ENCODE peak calls at places on chromosomes 11 and 22, in four cellular contexts. One of them, this sample, is unnamed.
A peak's percentile ranks its signal among the peaks of the same experiment; 100 is the strongest.

GRCh38 chr11:105906517-105906916 is 115.5 kb downstream of the MSANTD4 start:
- DNase-seq in ovary: no peak
- DNase-seq in ureter: no peak
- DNase-seq in HFFc6: no peak
- DNase-seq in this sample: no peak

GRCh38 chr22:25362883-25363240 is 143.4 kb downstream of the CRYBB2 start:
- DNase-seq in ovary: peak; percentile 11
- DNase-seq in ureter: no peak
- DNase-seq in HFFc6: no peak
- DNase-seq in this sample: no peak

GRCh38 chr11:117126223-117126965 is 17.7 kb upstream of the PAFAH1B2 start:
- DNase-seq in ovary: no peak
- DNase-seq in ureter: no peak
- DNase-seq in HFFc6: no peak
- DNase-seq in this sample: no peak

GRCh38 chr22:46355369-46355995 is 20.0 kb downstream of the TRMU start:
- DNase-seq in ovary: peak; percentile 60
- DNase-seq in ureter: peak; percentile 76
- DNase-seq in HFFc6: peak; percentile 24
- DNase-seq in this sample: peak; percentile 88

GRCh38 chr22:31870890-31871289 is 73.4 kb upstream of the YWHAH start:
- DNase-seq in ovary: no peak
- DNase-seq in ureter: peak; percentile 54
- DNase-seq in HFFc6: peak; percentile 84
- DNase-seq in this sample: no peak

GRCh38 chr11:119854521-119854920 is 125.5 kb upstream of the NECTIN1 start:
- DNase-seq in ovary: no peak
- DNase-seq in ureter: peak; percentile 59
- DNase-seq in HFFc6: no peak
- DNase-seq in this sample: no peak

GRCh38 chr11:84289381-84289906 is 1003.3 kb upstream of the CCDC90B start:
- DNase-seq in ovary: no peak
- DNase-seq in ureter: no peak
- DNase-seq in HFFc6: no peak
- DNase-seq in this sample: no peak

GRCh38 chr11:66106786-66107599 is 36.9 kb downstream of the PACS1 start:
- DNase-seq in ovary: no peak
- DNase-seq in ureter: no peak
- DNase-seq in HFFc6: peak; percentile 14
- DNase-seq in this sample: no peak